ENCODE peak calls at places on chromosomes 6 and 20, in four cellular contexts. K, L, Y and T are unnamed samples.

GRCh38 chr6:136037246-136037884 is 185.9 kb downstream of the PDE7B start:
- DNase-seq in L (no peak), K (no peak), Y (no peak), T (no peak)

GRCh38 chr6:10725716-10726115 is 2.8 kb downstream of the TMEM14C start:
- DNase-seq in K (no peak), L (no peak), Y (no peak), T (no peak)

GRCh38 chr6:44727651-44728630 is 340.4 kb downstream of the CDC5L start:
- DNase-seq in L (no peak), Y (no peak), K (no peak), T (no peak)

GRCh38 chr6:146546440-146546839 is 2.8 kb downstream of the RAB32 start:
- DNase-seq in L (peak; percentile 92), Y (peak; percentile 87), K (no peak), T (no peak)

GRCh38 chr6:148550569-148550968 is 196.3 kb upstream of the UST start:
- DNase-seq in L (peak; percentile 72), K (no peak), Y (no peak), T (no peak)

GRCh38 chr20:62588458-62589149 is 53.7 kb upstream of the SLCO4A1 start:
- DNase-seq in Y (peak; percentile 60), L (peak; percentile 41), K (no peak), T (no peak)

GRCh38 chr6:125989631-125990030 is 3.3 kb downstream of the TRMT11 start:
- DNase-seq in L (peak; percentile 35), K (no peak), Y (peak; percentile 12), T (no peak)

GRCh38 chr20:1809121-1809520 is 86.1 kb upstream of the SIRPA start:
- DNase-seq in L (peak; percentile 96), Y (peak; percentile 94), K (no peak), T (no peak)

GRCh38 chr6:44779130-44779826 is 391.8 kb downstream of the CDC5L start:
- DNase-seq in L (no peak), K (peak; percentile 62), Y (no peak), T (no peak)

GRCh38 chr20:38973546-38974120 is 11.5 kb downstream of the DHX35 start:
- DNase-seq in L (peak; percentile 65), K (no peak), Y (peak; percentile 40), T (no peak)

GRCh38 chr6:139839506-139840156 is 465.2 kb upstream of the CITED2 start:
- DNase-seq in L (no peak), K (no peak), Y (no peak), T (peak; percentile 20)

GRCh38 chr6:40788661-40789111 is 201.5 kb upstream of the LRFN2 start:
- DNase-seq in K (no peak), Y (no peak), L (peak; percentile 10), T (no peak)

GRCh38 chr20:54058420-54059139 is 11.8 kb downstream of the BCAS1 start:
- DNase-seq in L (no peak), K (no peak), Y (no peak), T (peak; percentile 41)

GRCh38 chr20:19100975-19101374 is 111.5 kb upstream of the SLC24A3 start:
- DNase-seq in L (no peak), K (no peak), Y (no peak), T (no peak)

GRCh38 chr6:119874381-119874780 is 524.8 kb upstream of the MAN1A1 start:
- DNase-seq in K (no peak), L (no peak), Y (no peak), T (no peak)

GRCh38 chr20:48096957-48097890 is 311.9 kb upstream of the SULF2 start:
- DNase-seq in L (no peak), Y (no peak), K (no peak), T (peak; percentile 19)

GRCh38 chr20:59006864-59007757 is at the start of gene CTSZ:
- DNase-seq in L (peak; percentile 29), K (no peak), Y (peak; percentile 54), T (peak; percentile 96)

GRCh38 chr20:51799586-51799985 is 2.7 kb downstream of the SALL4 start:
- DNase-seq in K (no peak), L (no peak), Y (no peak), T (no peak)

GRCh38 chr20:51800132-51800721 is 2.1 kb downstream of the SALL4 start:
- DNase-seq in L (peak; percentile 23), K (no peak), Y (peak; percentile 92), T (peak; percentile 70)

GRCh38 chr20:51801220-51801991 is 915 bp downstream of the SALL4 start:
- DNase-seq in L (no peak), Y (no peak), K (no peak), T (no peak)

GRCh38 chr20:51802170-51802745 is at the start of gene SALL4:
- DNase-seq in K (no peak), Y (no peak), L (peak; percentile 23), T (no peak)

DNA sequence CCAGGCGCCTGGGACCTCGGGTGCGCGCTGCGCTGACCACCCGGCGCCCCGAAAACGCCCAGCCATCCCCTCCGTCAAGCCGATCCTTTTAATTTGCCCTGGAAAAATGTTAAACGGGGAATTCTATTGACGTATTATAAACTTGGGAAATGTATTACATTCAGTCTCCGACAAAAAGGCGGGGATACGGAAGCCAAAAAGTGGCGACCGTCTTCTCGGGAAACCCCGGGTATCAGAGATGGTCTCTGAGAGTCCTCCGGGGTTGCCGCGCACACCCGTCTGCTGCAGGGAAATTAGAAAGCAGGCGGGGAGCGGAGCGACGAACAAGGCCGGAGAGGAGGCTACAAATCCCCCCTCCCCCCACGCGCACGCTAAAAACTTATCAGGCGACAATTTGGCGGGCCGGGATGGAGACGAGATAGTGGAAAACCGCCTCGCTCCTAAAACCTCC is 1.5 kb downstream of the SALL4 start:
- DNase-seq in Y (peak; percentile 54), K (no peak), L (peak; percentile 21), T (no peak)
- TF ChIP-seq EZH2 in Y (no peak), K (no peak), L (no peak), T (no peak)

GRCh38 chr6:137497722-137498463 is 3.7 kb upstream of the OLIG3 start:
- DNase-seq in Y (no peak), L (no peak), K (no peak), T (no peak)
- TF ChIP-seq EZH2 in Y (peak; percentile 42), L (peak; percentile 49), K (no peak), T (no peak)

GRCh38 chr20:9028419-9028818 is 40.5 kb upstream of the PLCB4 start:
- DNase-seq in L (no peak), K (no peak), Y (no peak), T (no peak)
- TF ChIP-seq EZH2 in L (no peak), K (no peak), Y (no peak), T (no peak)

GRCh38 chr6:34463299-34463698 is 2.6 kb upstream of the PACSIN1 start:
- DNase-seq in K (no peak), L (no peak), Y (no peak), T (no peak)

GRCh38 chr6:34466242-34467185 is 638 bp downstream of the PACSIN1 start:
- DNase-seq in Y (no peak), L (no peak), K (no peak), T (no peak)

GRCh38 chr6:34463849-34464248 is 2.0 kb upstream of the PACSIN1 start:
- DNase-seq in K (no peak), L (no peak), Y (no peak), T (no peak)

GRCh38 chr6:34468378-34468892 is 2.6 kb downstream of the PACSIN1 start:
- DNase-seq in K (peak; percentile 16), L (no peak), Y (no peak), T (no peak)

GRCh38 chr6:34465551-34466241 is at the start of gene PACSIN1:
- DNase-seq in K (no peak), L (peak; percentile 20), Y (peak; percentile 51), T (peak; percentile 90)
- TF ChIP-seq EZH2 in K (no peak), L (peak; percentile 82), Y (no peak), T (no peak)